ENCODE peak calls at places on chromosomes 3 and 15, in seven cellular contexts. T is HCT116, E is SK-N-SH, O is K562, X is GM12878, W is H1, F is HepG2. V is an unnamed sample.

GRCh38 chr3:13881536-13882410 is 1.9 kb upstream of the WNT7A start:
- DNase-seq in F (no peak), W (peak), O (no peak), X (no peak), T (no peak), E (peak), V (no peak)

GRCh38 chr15:78977091-78977571 is 32.3 kb upstream of the CTSH start:
- DNase-seq in T (no peak), F (no peak), X (peak), W (no peak), O (no peak), E (no peak), V (no peak)

GRCh38 chr3:104878395-104878794 is 488.3 kb upstream of the ALCAM start:
- DNase-seq in T (no peak), E (no peak), X (no peak), F (no peak), O (no peak), W (no peak), V (no peak)

GRCh38 chr3:120435621-120436020 is 15.2 kb downstream of the FSTL1 start:
- DNase-seq in E (no peak), W (no peak), O (no peak), X (no peak), F (no peak), T (peak), V (no peak)

GRCh38 chr3:160748787-160749186 is 7.2 kb upstream of the PPM1L start:
- DNase-seq in E (no peak), W (no peak), X (no peak), F (no peak), O (no peak), T (no peak), V (no peak)

GRCh38 chr3:43709022-43709421 is 18.3 kb downstream of the ABHD5 start:
- DNase-seq in T (no peak), W (no peak), X (no peak), O (no peak), E (no peak), F (peak), V (no peak)

GRCh38 chr3:149180057-149180573 is 41.5 kb downstream of the CP start:
- DNase-seq in F (peak), X (no peak), T (peak), E (no peak), O (peak), W (no peak), V (peak)

GRCh38 chr3:174931969-174932368 is 72.8 kb downstream of the NAALADL2 start:
- DNase-seq in O (no peak), F (no peak), W (no peak), T (no peak), E (no peak), X (no peak), V (no peak)

GRCh38 chr3:134354612-134355275 is 19.5 kb downstream of the AMOTL2 start:
- DNase-seq in F (no peak), E (no peak), O (no peak), X (no peak), T (no peak), W (no peak), V (no peak)

GRCh38 chr3:55483196-55484095 is 3.7 kb downstream of the WNT5A start:
- DNase-seq in T (no peak), W (peak), X (no peak), E (no peak), O (no peak), F (no peak), V (no peak)

GRCh38 chr15:41773332-41773728 is 954 bp upstream of the MAPKBP1 start:
- DNase-seq in E (no peak), X (no peak), F (no peak), W (no peak), O (no peak), T (no peak), V (no peak)

GRCh38 chr3:124780356-124780755 is 50.1 kb downstream of the UMPS start:
- DNase-seq in X (no peak), T (no peak), F (no peak), E (peak), W (no peak), O (no peak), V (no peak)

GRCh38 chr3:156305672-156306071 is 185.3 kb downstream of the KCNAB1 start:
- DNase-seq in E (no peak), O (no peak), F (no peak), T (no peak), W (no peak), X (no peak), V (no peak)

GRCh38 chr3:100954990-100955389 is 38.2 kb downstream of the ABI3BP start:
- DNase-seq in F (no peak), X (no peak), E (no peak), W (no peak), T (no peak), O (no peak), V (no peak)

GRCh38 chr3:63809607-63810006 is 9.5 kb upstream of the C3orf49 start:
- DNase-seq in E (no peak), W (no peak), T (no peak), O (no peak), X (no peak), F (peak), V (no peak)

GRCh38 chr3:143294183-143294582 is 174.6 kb downstream of the CHST2 start:
- DNase-seq in W (no peak), F (no peak), E (no peak), X (no peak), O (no peak), T (no peak), V (no peak)

GRCh38 chr3:48244462-48244861 is 3.6 kb downstream of the ZNF589 start:
- DNase-seq in E (no peak), X (no peak), F (no peak), O (no peak), W (no peak), T (no peak), V (no peak)

GRCh38 chr3:44762170-44762677 is 630 bp downstream of the KIF15 start:
- DNase-seq in F (no peak), X (no peak), E (peak), W (no peak), O (no peak), T (no peak), V (peak)

GRCh38 chr3:45917146-45917885 is 25.9 kb upstream of the CXCR6 start:
- DNase-seq in T (no peak), W (no peak), X (no peak), E (no peak), F (no peak), O (no peak), V (no peak)

DNA sequence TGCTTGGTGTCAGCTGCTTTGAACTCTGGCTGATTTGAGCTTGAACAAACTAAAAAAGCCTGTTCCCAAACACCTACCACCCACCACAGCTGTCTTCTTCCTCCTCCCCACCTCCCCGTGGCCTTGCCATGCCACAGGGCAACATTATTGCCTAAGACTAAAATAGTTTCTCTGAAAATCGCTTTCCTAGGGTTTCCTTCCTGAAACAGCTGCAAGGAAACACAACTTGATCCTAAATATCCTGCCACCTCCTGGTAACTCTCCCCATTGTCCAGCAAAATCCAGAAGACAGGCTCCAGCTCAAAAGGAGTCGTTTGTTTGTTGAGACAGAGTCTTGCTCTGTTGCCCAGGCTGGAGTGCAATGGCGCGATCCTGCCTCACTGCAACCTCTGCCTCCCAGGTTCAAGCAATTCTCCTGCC is 193.9 kb upstream of the TPM1 start:
- DNase-seq in O (no peak), E (no peak), F (peak), T (no peak), X (no peak), W (peak), V (no peak)
- TF ChIP-seq SIN3A in O (no peak), E (no peak), F (no peak), T (no peak), X (no peak), W (no peak), V (no peak)

GRCh38 chr3:122081543-122081942 is 26.4 kb downstream of the CD86 start:
- DNase-seq in X (no peak), O (no peak), W (no peak), E (no peak), T (no peak), F (no peak), V (no peak)
- TF ChIP-seq CTCF in X (no peak), O (no peak), W (no peak), E (no peak), T (no peak), F (no peak), V (no peak)

GRCh38 chr3:56758539-56758981 is 43.2 kb downstream of the ARHGEF3 start:
- DNase-seq in E (peak), W (no peak), O (no peak), F (peak), T (peak), X (peak), V (no peak)
- TF ChIP-seq POLR2AphosphoS5 in E (peak), W (no peak), O (no peak), F (no peak), T (peak), X (no peak), V (no peak)

GRCh38 chr3:140758791-140759444 is 81.1 kb downstream of the TRIM42 start:
- DNase-seq in E (no peak), X (no peak), W (no peak), T (no peak), O (no peak), F (no peak), V (no peak)

GRCh38 chr3:140760324-140761075 is 82.6 kb downstream of the TRIM42 start:
- DNase-seq in T (no peak), F (no peak), E (no peak), X (no peak), W (peak), O (no peak), V (no peak)

GRCh38 chr3:140753865-140754754 is 76.2 kb downstream of the TRIM42 start:
- DNase-seq in X (peak), F (no peak), O (no peak), T (no peak), E (no peak), W (no peak), V (no peak)

GRCh38 chr3:140752499-140752898 is 74.6 kb downstream of the TRIM42 start:
- DNase-seq in W (no peak), F (no peak), T (no peak), X (no peak), O (no peak), E (no peak), V (no peak)

DNA sequence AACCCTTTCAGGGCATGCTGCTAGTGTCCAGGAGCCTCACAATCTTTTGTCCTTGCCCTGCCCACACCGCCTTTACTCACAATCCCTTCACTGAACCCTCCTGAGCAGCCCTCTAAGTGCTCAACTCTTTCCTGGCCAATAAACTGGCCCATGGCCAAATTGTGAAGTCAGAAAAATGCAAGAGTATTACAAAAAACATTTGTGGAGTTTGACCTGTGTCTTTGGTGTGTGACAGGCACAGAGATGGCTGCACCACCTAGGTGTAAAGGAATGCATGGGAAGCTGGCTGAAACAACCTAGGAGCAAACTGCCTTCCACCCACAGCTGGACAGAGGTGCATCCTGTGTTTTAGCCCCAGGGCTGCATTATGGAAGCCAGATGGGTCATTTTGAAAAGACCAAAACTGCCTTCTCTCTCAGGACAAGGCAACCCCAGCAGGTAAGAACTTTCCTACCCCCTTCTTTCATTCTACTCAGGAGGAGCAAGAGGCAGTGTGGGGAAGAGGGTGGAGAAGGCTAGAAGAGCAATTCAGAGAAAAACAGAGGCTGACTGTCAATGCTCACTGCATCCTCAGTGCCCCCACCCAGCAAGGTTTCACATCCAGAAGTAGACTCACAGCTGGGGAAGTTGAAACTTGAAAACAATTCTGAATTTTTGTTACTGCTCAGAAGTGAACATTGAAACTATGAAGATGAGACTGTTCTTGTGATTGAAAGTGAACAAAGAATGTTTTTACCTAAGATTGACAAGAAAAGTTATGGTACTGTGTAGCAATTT is 78.6 kb downstream of the TRIM42 start:
- DNase-seq in W (no peak), E (no peak), F (no peak), O (no peak), T (no peak), X (peak), V (no peak)
- TF ChIP-seq SIN3A in W (no peak), E (no peak), F (no peak), O (no peak), T (no peak), X (no peak), V (no peak)

DNA sequence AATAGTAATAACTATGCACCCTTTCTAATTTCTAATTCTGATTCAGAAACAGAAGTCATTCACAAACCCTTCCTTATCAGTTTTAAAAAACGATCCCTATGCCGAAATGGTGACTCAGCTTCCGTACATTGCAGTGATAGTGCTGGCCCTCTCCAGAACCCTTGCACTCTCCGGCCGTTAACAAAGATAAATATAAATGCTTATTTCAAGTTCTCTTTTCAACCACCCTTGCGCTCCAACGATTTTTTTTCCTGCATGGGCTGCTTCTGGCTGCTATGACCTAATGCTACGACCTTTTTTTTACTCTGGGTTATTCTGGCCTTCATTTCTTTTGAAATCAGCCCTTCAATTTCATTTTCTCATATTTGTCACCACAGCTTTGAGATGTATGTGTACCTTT is 646.2 kb downstream of the NTRK3 start:
- DNase-seq in W (no peak), T (no peak), E (no peak), X (no peak), F (no peak), O (peak), V (no peak)
- TF ChIP-seq CTCF in W (no peak), T (no peak), E (no peak), X (no peak), F (no peak), O (no peak), V (no peak)

GRCh38 chr3:152375546-152375945 is 106.8 kb downstream of the MBNL1 start:
- DNase-seq in T (no peak), X (no peak), O (no peak), E (no peak), F (no peak), W (no peak), V (no peak)

GRCh38 chr3:152379415-152380042 is 110.8 kb downstream of the MBNL1 start:
- DNase-seq in O (no peak), T (no peak), W (no peak), F (no peak), X (no peak), E (no peak), V (no peak)

GRCh38 chr3:152377184-152377570 is 108.4 kb downstream of the MBNL1 start:
- DNase-seq in F (no peak), T (no peak), X (no peak), W (no peak), O (no peak), E (no peak), V (no peak)

GRCh38 chr3:152374260-152374990 is 105.7 kb downstream of the MBNL1 start:
- DNase-seq in T (no peak), O (no peak), W (no peak), F (no peak), X (no peak), E (no peak), V (no peak)

GRCh38 chr3:152376351-152377183 is 107.8 kb downstream of the MBNL1 start:
- DNase-seq in F (no peak), W (no peak), E (no peak), X (peak), O (no peak), T (no peak), V (no peak)
- TF ChIP-seq POLR2AphosphoS5 in F (no peak), W (no peak), E (peak), X (peak), O (no peak), T (no peak), V (no peak)

DNA sequence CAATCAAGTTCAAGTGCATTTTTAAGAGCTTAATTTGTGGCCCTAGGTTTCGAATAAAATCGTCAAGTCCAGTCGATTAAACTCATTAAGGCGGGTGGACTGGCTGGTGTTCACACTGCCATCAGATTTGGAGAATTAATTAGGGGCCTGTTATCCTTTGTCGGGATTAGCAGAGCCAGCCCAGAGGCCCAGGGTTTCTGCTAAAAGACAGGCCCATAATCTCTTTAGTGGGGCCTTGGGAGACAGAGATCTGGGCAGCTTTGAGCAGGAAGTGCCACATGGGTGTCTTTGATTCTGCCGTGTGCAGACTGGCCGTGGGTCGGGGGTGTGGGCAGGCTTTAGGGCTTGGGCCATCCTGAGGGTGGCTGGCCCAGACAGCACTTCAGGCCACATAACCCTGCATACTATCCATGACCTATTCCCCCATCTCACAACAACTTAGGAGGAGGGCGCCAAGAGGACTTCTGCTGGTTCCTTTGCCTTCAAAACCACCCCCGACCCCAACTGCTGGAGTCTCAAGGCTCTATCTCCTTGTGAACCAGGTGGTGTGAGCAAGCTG is 94.7 kb downstream of the PLXNA1 start:
- DNase-seq in W (no peak), O (no peak), E (no peak), T (no peak), X (no peak), F (no peak), V (no peak)
- TF ChIP-seq SIN3A in W (no peak), O (no peak), E (no peak), T (no peak), X (no peak), F (no peak), V (no peak)